ENCODE peak calls at places on chromosomes 11 and 22, in five cellular contexts. One of them, this sample, is unnamed.

GRCh38 chr11:93100211-93100610 is 97.6 kb downstream of the SLC36A4 start:
- DNase-seq in stomach: no peak
- DNase-seq in GM13977: no peak
- DNase-seq in lung: no peak
- DNase-seq in astrocyte of the cerebellum: no peak
- DNase-seq in this sample: no peak

GRCh38 chr11:16604784-16605439 is 133.5 kb upstream of the C11orf58 start:
- DNase-seq in stomach: peak
- DNase-seq in GM13977: peak
- DNase-seq in lung: peak
- DNase-seq in astrocyte of the cerebellum: no peak
- DNase-seq in this sample: peak

GRCh38 chr11:103890654-103891053 is 145.8 kb upstream of the DDI1 start:
- DNase-seq in stomach: no peak
- DNase-seq in GM13977: no peak
- DNase-seq in lung: no peak
- DNase-seq in astrocyte of the cerebellum: no peak
- DNase-seq in this sample: no peak

GRCh38 chr22:50563410-50564160 is 866 bp upstream of the SYCE3 start:
- DNase-seq in stomach: peak
- DNase-seq in GM13977: no peak
- DNase-seq in lung: no peak
- DNase-seq in astrocyte of the cerebellum: no peak
- DNase-seq in this sample: no peak

GRCh38 chr11:131488208-131488607 is 117.8 kb downstream of the NTM start:
- DNase-seq in stomach: no peak
- DNase-seq in GM13977: no peak
- DNase-seq in lung: no peak
- DNase-seq in astrocyte of the cerebellum: no peak
- DNase-seq in this sample: no peak

GRCh38 chr11:13141731-13142724 is 132.9 kb downstream of the RASSF10 start:
- DNase-seq in stomach: no peak
- DNase-seq in GM13977: no peak
- DNase-seq in lung: no peak
- DNase-seq in astrocyte of the cerebellum: no peak
- DNase-seq in this sample: no peak

GRCh38 chr11:134518616-134519389 is 106.8 kb upstream of the B3GAT1 start:
- DNase-seq in stomach: no peak
- DNase-seq in GM13977: no peak
- DNase-seq in lung: no peak
- DNase-seq in astrocyte of the cerebellum: no peak
- DNase-seq in this sample: no peak

GRCh38 chr22:36235585-36235984 is 3.7 kb downstream of the APOL2 start:
- DNase-seq in stomach: no peak
- DNase-seq in GM13977: no peak
- DNase-seq in lung: no peak
- DNase-seq in astrocyte of the cerebellum: no peak
- DNase-seq in this sample: no peak

GRCh38 chr11:128496684-128497056 is 90.7 kb downstream of the ETS1 start:
- DNase-seq in stomach: no peak
- DNase-seq in GM13977: no peak
- DNase-seq in lung: no peak
- DNase-seq in astrocyte of the cerebellum: no peak
- DNase-seq in this sample: no peak

GRCh38 chr22:41925783-41926460 is 684 bp downstream of the TNFRSF13C start:
- DNase-seq in stomach: peak
- DNase-seq in GM13977: peak
- DNase-seq in lung: peak
- DNase-seq in astrocyte of the cerebellum: no peak
- DNase-seq in this sample: peak

GRCh38 chr22:38106814-38107578 is 3.5 kb downstream of the BAIAP2L2 start:
- DNase-seq in stomach: no peak
- DNase-seq in GM13977: no peak
- DNase-seq in lung: no peak
- DNase-seq in astrocyte of the cerebellum: no peak
- DNase-seq in this sample: no peak

GRCh38 chr11:92829671-92830070 is 139.8 kb upstream of the MTNR1B start:
- DNase-seq in stomach: no peak
- DNase-seq in GM13977: no peak
- DNase-seq in lung: no peak
- DNase-seq in astrocyte of the cerebellum: no peak
- DNase-seq in this sample: no peak

GRCh38 chr11:36500315-36500721 is 9.8 kb downstream of the TRAF6 start:
- DNase-seq in stomach: no peak
- DNase-seq in GM13977: peak
- DNase-seq in lung: no peak
- DNase-seq in astrocyte of the cerebellum: peak
- DNase-seq in this sample: no peak

GRCh38 chr11:72759468-72759867 is 7.3 kb upstream of the ARAP1 start:
- DNase-seq in stomach: no peak
- DNase-seq in GM13977: no peak
- DNase-seq in lung: no peak
- DNase-seq in astrocyte of the cerebellum: no peak
- DNase-seq in this sample: no peak
- TF ChIP-seq CTCF in stomach: no peak
- TF ChIP-seq CTCF in GM13977: no peak
- TF ChIP-seq CTCF in lung: no peak
- TF ChIP-seq CTCF in astrocyte of the cerebellum: no peak
- TF ChIP-seq CTCF in this sample: no peak

DNA sequence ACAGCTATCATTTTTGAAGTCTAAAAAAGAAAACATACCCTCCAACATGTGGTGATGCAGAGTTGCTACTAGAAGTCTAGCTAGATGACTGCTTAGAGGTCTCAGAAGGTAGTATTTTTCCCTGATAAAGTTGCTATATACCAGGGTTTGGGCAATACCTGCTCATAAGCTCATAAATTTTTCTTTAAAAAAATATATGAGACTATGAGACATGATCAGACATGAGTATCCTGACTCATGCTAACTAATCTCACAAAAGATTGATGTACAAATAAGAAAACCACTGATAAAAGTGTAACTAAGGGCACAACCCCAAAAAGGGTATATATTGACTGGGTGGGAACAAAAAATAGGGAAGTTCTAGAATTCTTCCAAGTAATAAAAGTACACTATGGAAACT is 740.9 kb downstream of the METTL15 start:
- DNase-seq in stomach: no peak
- DNase-seq in GM13977: no peak
- DNase-seq in lung: no peak
- DNase-seq in astrocyte of the cerebellum: no peak
- DNase-seq in this sample: no peak
- TF ChIP-seq CTCF in stomach: no peak
- TF ChIP-seq CTCF in GM13977: no peak
- TF ChIP-seq CTCF in lung: no peak
- TF ChIP-seq CTCF in astrocyte of the cerebellum: no peak
- TF ChIP-seq CTCF in this sample: no peak

GRCh38 chr22:39821008-39821407 is 72.6 kb downstream of the ENTHD1 start:
- DNase-seq in stomach: no peak
- DNase-seq in GM13977: no peak
- DNase-seq in lung: no peak
- DNase-seq in astrocyte of the cerebellum: no peak
- DNase-seq in this sample: no peak
- TF ChIP-seq CTCF in stomach: no peak
- TF ChIP-seq CTCF in GM13977: no peak
- TF ChIP-seq CTCF in lung: no peak
- TF ChIP-seq CTCF in astrocyte of the cerebellum: no peak
- TF ChIP-seq CTCF in this sample: no peak

GRCh38 chr11:19739872-19740271 is 27.2 kb downstream of the NAV2 start:
- DNase-seq in stomach: no peak
- DNase-seq in GM13977: no peak
- DNase-seq in lung: no peak
- DNase-seq in astrocyte of the cerebellum: no peak
- DNase-seq in this sample: no peak
- TF ChIP-seq CTCF in stomach: no peak
- TF ChIP-seq CTCF in GM13977: no peak
- TF ChIP-seq CTCF in lung: no peak
- TF ChIP-seq CTCF in astrocyte of the cerebellum: peak
- TF ChIP-seq CTCF in this sample: no peak

DNA sequence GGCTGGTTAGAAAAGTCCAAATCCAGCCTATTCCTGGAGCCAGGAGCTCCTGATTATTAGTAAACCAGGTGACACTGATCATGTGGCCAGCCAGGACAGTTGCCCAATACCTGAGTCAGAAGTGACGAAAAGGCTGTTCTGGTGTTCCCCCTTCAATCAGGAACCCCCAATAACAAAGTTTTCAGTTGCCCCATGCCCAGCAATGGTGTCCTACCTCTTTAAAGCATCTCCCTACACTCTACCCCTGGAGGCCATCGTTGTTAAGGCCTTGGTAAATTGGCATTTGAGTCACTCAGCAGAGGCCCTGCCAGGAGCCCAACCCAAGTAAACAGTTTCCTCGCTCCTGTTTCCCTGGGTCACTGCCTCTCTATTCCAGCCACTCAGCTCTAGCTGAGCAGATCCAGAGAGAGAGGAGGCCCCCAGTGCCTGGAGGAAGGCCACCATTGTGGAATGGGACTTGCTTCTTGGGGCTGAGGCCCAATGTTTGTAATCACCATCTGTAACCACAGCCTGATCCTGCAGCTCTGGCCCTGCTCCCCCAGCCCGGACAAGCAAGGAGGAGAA is 25.0 kb downstream of the ARHGAP1 start:
- DNase-seq in stomach: peak
- DNase-seq in GM13977: no peak
- DNase-seq in lung: peak
- DNase-seq in astrocyte of the cerebellum: peak
- DNase-seq in this sample: no peak
- TF ChIP-seq CTCF in stomach: peak
- TF ChIP-seq CTCF in GM13977: no peak
- TF ChIP-seq CTCF in lung: no peak
- TF ChIP-seq CTCF in astrocyte of the cerebellum: peak
- TF ChIP-seq CTCF in this sample: no peak

GRCh38 chr22:22944268-22944985 is 56.8 kb downstream of the IGLL5 start:
- DNase-seq in stomach: peak
- DNase-seq in GM13977: peak
- DNase-seq in lung: no peak
- DNase-seq in astrocyte of the cerebellum: no peak
- DNase-seq in this sample: no peak

GRCh38 chr22:22945195-22945594 is 57.6 kb downstream of the IGLL5 start:
- DNase-seq in stomach: peak
- DNase-seq in GM13977: no peak
- DNase-seq in lung: no peak
- DNase-seq in astrocyte of the cerebellum: no peak
- DNase-seq in this sample: no peak

GRCh38 chr22:22941831-22942510 is 54.4 kb downstream of the IGLL5 start:
- DNase-seq in stomach: peak
- DNase-seq in GM13977: no peak
- DNase-seq in lung: no peak
- DNase-seq in astrocyte of the cerebellum: no peak
- DNase-seq in this sample: no peak

GRCh38 chr22:22942511-22943329 is 55.1 kb downstream of the IGLL5 start:
- DNase-seq in stomach: peak
- DNase-seq in GM13977: peak
- DNase-seq in lung: peak
- DNase-seq in astrocyte of the cerebellum: peak
- DNase-seq in this sample: peak

DNA sequence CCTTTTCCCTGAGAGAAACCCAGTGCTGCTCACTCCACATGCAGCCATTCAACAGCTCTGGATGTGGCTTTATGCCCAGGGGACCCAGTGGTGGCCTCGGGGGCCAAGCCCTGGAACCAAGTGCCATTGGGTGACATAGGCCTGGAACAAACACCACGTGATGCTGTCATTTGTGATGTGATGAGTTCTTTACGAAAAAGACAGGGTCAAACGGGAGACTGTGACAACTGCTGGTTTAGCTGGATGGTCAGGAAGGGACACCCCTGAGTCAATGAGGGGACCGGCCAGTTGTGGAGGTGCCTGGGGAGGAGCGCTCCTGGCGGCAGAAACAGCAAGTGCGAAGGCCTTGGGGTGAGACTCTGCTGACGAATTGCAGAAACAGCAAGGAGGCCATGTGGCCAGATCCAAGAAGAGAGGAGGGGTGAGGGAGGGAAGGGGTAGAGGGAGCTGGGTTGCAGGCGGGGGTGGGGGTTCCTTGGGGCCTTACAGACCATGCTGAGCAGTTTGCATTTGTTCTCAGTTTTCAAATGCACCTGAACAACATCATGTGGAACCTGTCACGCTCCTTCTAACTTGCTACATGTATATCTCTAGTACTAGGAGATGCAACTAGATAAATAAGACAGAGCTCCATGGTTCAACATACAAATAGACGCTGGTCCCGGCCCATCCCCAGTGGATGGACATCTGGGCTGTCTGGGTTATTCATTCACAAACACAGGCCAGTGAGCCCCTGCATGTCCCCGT is 56.1 kb downstream of the IGLL5 start:
- DNase-seq in stomach: peak
- DNase-seq in GM13977: peak
- DNase-seq in lung: no peak
- DNase-seq in astrocyte of the cerebellum: no peak
- DNase-seq in this sample: no peak
- TF ChIP-seq CTCF in stomach: no peak
- TF ChIP-seq CTCF in GM13977: peak
- TF ChIP-seq CTCF in lung: no peak
- TF ChIP-seq CTCF in astrocyte of the cerebellum: peak
- TF ChIP-seq CTCF in this sample: no peak

GRCh38 chr11:102783016-102783415 is 2.6 kb upstream of the MMP10 start:
- DNase-seq in stomach: no peak
- DNase-seq in GM13977: no peak
- DNase-seq in lung: no peak
- DNase-seq in astrocyte of the cerebellum: no peak
- DNase-seq in this sample: no peak

GRCh38 chr11:102784380-102784779 is 4.0 kb upstream of the MMP10 start:
- DNase-seq in stomach: no peak
- DNase-seq in GM13977: no peak
- DNase-seq in lung: no peak
- DNase-seq in astrocyte of the cerebellum: no peak
- DNase-seq in this sample: no peak

GRCh38 chr11:102783720-102784119 is 3.3 kb upstream of the MMP10 start:
- DNase-seq in stomach: no peak
- DNase-seq in GM13977: no peak
- DNase-seq in lung: no peak
- DNase-seq in astrocyte of the cerebellum: no peak
- DNase-seq in this sample: no peak

GRCh38 chr11:102776454-102776853 is 4.0 kb downstream of the MMP10 start:
- DNase-seq in stomach: no peak
- DNase-seq in GM13977: no peak
- DNase-seq in lung: no peak
- DNase-seq in astrocyte of the cerebellum: no peak
- DNase-seq in this sample: no peak

GRCh38 chr11:102780491-102780918 is at the start of gene MMP10:
- DNase-seq in stomach: no peak
- DNase-seq in GM13977: no peak
- DNase-seq in lung: no peak
- DNase-seq in astrocyte of the cerebellum: peak
- DNase-seq in this sample: no peak
- TF ChIP-seq CTCF in stomach: no peak
- TF ChIP-seq CTCF in GM13977: peak
- TF ChIP-seq CTCF in lung: no peak
- TF ChIP-seq CTCF in astrocyte of the cerebellum: peak
- TF ChIP-seq CTCF in this sample: peak

This sample was measured in activated CD8-positive, alpha-beta T cell treated with anti-CD3 and anti-CD28 coated beads for 36 hours.